ENCODE peak calls at places on chromosomes 4 and X, in seven cellular contexts. X is caudate nucleus; E is dorsolateral prefrontal cortex; Y is CD8-positive, alpha-beta T cell; Q is heart right ventricle; C is uterus; A is small intestine. T is an unnamed sample.

GRCh38 chrX:50736651-50737050 is 77.3 kb downstream of the SHROOM4 start:
- DNase-seq in X (no peak), E (no peak), Y (no peak), Q (no peak), C (no peak), A (no peak), T (no peak)

GRCh38 chr4:1399508-1400190 is 6.6 kb downstream of the NKX1-1 start:
- DNase-seq in X (no peak), E (peak; percentile 24), Y (no peak), Q (no peak), C (peak; percentile 4), A (no peak), T (no peak)

GRCh38 chr4:5836943-5837342 is 55.9 kb downstream of the CRMP1 start:
- DNase-seq in X (no peak), E (no peak), Y (no peak), Q (no peak), C (no peak), A (no peak), T (no peak)

GRCh38 chr4:4848540-4848939 is 10.9 kb upstream of the MSX1 start:
- DNase-seq in X (no peak), E (peak; percentile 7), Y (no peak), Q (no peak), C (no peak), A (no peak), T (no peak)

GRCh38 chrX:12974217-12974796 is 603 bp upstream of the TMSB4X start:
- DNase-seq in X (peak; percentile 8), E (no peak), Y (peak; percentile 59), Q (peak; percentile 63), C (peak; percentile 62), A (no peak), T (peak; percentile 66)

GRCh38 chr4:77001907-77002306 is 52.4 kb downstream of the SEPTIN11 start:
- DNase-seq in X (no peak), E (no peak), Y (no peak), Q (no peak), C (no peak), A (no peak), T (no peak)

GRCh38 chr4:19224820-19225219 is 1026.9 kb upstream of the SLIT2 start:
- DNase-seq in X (no peak), E (no peak), Y (no peak), Q (no peak), C (no peak), A (peak; percentile 7), T (no peak)

GRCh38 chrX:94813541-94813940 is 1139.5 kb downstream of the FAM133A start:
- DNase-seq in X (no peak), E (no peak), Y (no peak), Q (no peak), C (no peak), A (no peak), T (no peak)

GRCh38 chr4:99087887-99088484 is 602 bp downstream of the ADH5 start:
- DNase-seq in X (peak; percentile 12), E (no peak), Y (peak; percentile 22), Q (peak; percentile 44), C (peak; percentile 74), A (peak; percentile 69), T (peak; percentile 86)

GRCh38 chr4:78312989-78313753 is 238.4 kb upstream of the ANXA3 start:
- DNase-seq in X (no peak), E (no peak), Y (no peak), Q (no peak), C (no peak), A (no peak), T (no peak)

GRCh38 chr4:110245567-110245966 is 47.2 kb upstream of the ELOVL6 start:
- DNase-seq in X (no peak), E (no peak), Y (no peak), Q (no peak), C (no peak), A (no peak), T (no peak)

GRCh38 chrX:2572740-2573139 is 72.0 kb upstream of the DHRSX start:
- DNase-seq in X (no peak), E (no peak), Y (no peak), Q (no peak), C (no peak), A (no peak), T (no peak)

GRCh38 chrX:51837926-51838325 is 55.5 kb upstream of the MAGED1 start:
- DNase-seq in X (no peak), E (no peak), Y (no peak), Q (peak; percentile 50), C (peak; percentile 41), A (peak; percentile 27), T (peak; percentile 31)

GRCh38 chr4:90745176-90745575 is 618.0 kb downstream of the CCSER1 start:
- DNase-seq in X (no peak), E (no peak), Y (no peak), Q (no peak), C (no peak), A (no peak), T (no peak)

GRCh38 chr4:83686166-83686565 is 150.3 kb downstream of the GPAT3 start:
- DNase-seq in X (no peak), E (no peak), Y (no peak), Q (no peak), C (no peak), A (no peak), T (no peak)

GRCh38 chrX:150074175-150074574 is 135.9 kb upstream of the EOLA2 start:
- DNase-seq in X (no peak), E (no peak), Y (no peak), Q (no peak), C (no peak), A (no peak), T (no peak)

GRCh38 chrX:115559672-115560071 is 1.3 kb upstream of the PLS3 start:
- DNase-seq in X (no peak), E (no peak), Y (no peak), Q (no peak), C (no peak), A (peak; percentile 33), T (no peak)

GRCh38 chr4:116439330-116439729 is 646.0 kb downstream of the TRAM1L1 start:
- DNase-seq in X (no peak), E (no peak), Y (no peak), Q (no peak), C (no peak), A (no peak), T (no peak)

GRCh38 chrX:38805294-38806053 is 4.2 kb downstream of the MID1IP1 start:
- DNase-seq in X (peak; percentile 23), E (peak; percentile 65), Y (peak; percentile 61), Q (peak; percentile 68), C (peak; percentile 69), A (peak; percentile 69), T (peak; percentile 87)

GRCh38 chrX:118973389-118974087 is 880 bp upstream of the LONRF3 start:
- DNase-seq in X (no peak), E (no peak), Y (no peak), Q (peak; percentile 18), C (peak; percentile 33), A (peak; percentile 8), T (peak; percentile 68)

GRCh38 chr4:15021946-15022345 is 19.7 kb downstream of the CPEB2 start:
- DNase-seq in X (no peak), E (no peak), Y (no peak), Q (no peak), C (no peak), A (no peak), T (no peak)
- H3K27ac ChIP-seq in X (peak overlapping the region; percentile 48), E (peak overlapping the region; percentile 90), Y (no peak overlapping the region), Q (no peak overlapping the region), C (peak overlapping the region; percentile 53), A (no peak overlapping the region), T (no peak overlapping the region)

GRCh38 chrX:68487254-68487653 is 11.6 kb upstream of the YIPF6 start:
- DNase-seq in X (no peak), E (no peak), Y (no peak), Q (no peak), C (no peak), A (no peak), T (no peak)

GRCh38 chrX:68487924-68488323 is 10.9 kb upstream of the YIPF6 start:
- DNase-seq in X (no peak), E (no peak), Y (no peak), Q (no peak), C (no peak), A (no peak), T (no peak)

GRCh38 chrX:68490644-68491043 is 8.2 kb upstream of the YIPF6 start:
- DNase-seq in X (no peak), E (no peak), Y (no peak), Q (no peak), C (no peak), A (peak; percentile 30), T (no peak)

GRCh38 chrX:68492583-68492982 is 6.3 kb upstream of the YIPF6 start:
- DNase-seq in X (no peak), E (no peak), Y (no peak), Q (no peak), C (no peak), A (no peak), T (no peak)

GRCh38 chrX:68488657-68489056 is 10.2 kb upstream of the YIPF6 start:
- DNase-seq in X (no peak), E (no peak), Y (no peak), Q (no peak), C (no peak), A (peak; percentile 73), T (no peak)
- H3K27ac ChIP-seq in X (no peak overlapping the region), E (no peak overlapping the region), Y (no peak overlapping the region), Q (no peak overlapping the region), C (no peak overlapping the region), A (no peak overlapping the region), T (no peak overlapping the region)

GRCh38 chrX:49042581-49043219 is 457 bp downstream of the TFE3 start:
- DNase-seq in X (no peak), E (no peak), Y (no peak), Q (no peak), C (no peak), A (no peak), T (no peak)

GRCh38 chrX:49043220-49043986 is at the start of gene TFE3:
- DNase-seq in X (peak; percentile 96), E (peak; percentile 96), Y (peak; percentile 97), Q (peak; percentile 95), C (peak; percentile 97), A (peak; percentile 98), T (peak; percentile 97)

GRCh38 chrX:49043987-49044281 is 777 bp upstream of the TFE3 start:
- DNase-seq in X (no peak), E (no peak), Y (no peak), Q (no peak), C (no peak), A (no peak), T (no peak)

GRCh38 chrX:49040376-49040955 is 2.7 kb downstream of the TFE3 start:
- DNase-seq in X (no peak), E (no peak), Y (no peak), Q (no peak), C (no peak), A (no peak), T (no peak)

GRCh38 chrX:49041683-49042529 is 1.3 kb downstream of the TFE3 start:
- DNase-seq in X (no peak), E (no peak), Y (no peak), Q (no peak), C (no peak), A (no peak), T (no peak)
- H3K27ac ChIP-seq in X (peak overlapping the region; percentile 80), E (peak overlapping the region; percentile 94), Y (peak overlapping the region; percentile 73), Q (peak overlapping the region; percentile 92), C (peak overlapping the region; percentile 98), A (peak overlapping the region; percentile 85), T (peak overlapping the region; percentile 96)

DNA sequence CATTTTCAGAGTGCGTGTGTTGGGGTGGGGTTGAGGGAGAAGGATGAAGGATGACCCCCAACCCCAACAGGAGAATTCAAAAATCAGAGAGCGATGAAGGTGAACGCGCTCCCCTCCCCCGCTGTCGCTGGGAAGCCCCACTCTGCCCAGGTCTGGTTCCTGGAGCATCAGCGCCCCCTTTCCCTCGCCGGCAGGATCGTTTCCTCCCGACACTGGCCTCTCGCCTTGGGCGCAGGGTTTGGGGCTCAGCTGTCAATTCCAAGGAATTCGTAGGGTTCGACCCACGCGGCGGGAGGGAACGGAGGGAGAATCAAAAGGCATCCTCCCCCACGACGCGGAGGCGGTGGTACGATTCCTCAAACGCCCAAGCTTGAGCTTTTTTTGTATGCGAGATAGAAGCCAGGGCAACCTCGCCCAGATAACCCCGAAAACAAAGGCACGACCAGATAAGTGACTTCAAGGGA is 997 bp upstream of the PDGFRA start:
- DNase-seq in X (peak; percentile 35), E (peak; percentile 65), Y (no peak), Q (peak; percentile 79), C (peak; percentile 85), A (no peak), T (peak; percentile 86)
- H3K27ac ChIP-seq in X (no peak overlapping the region), E (no peak overlapping the region), Y (no peak overlapping the region), Q (peak overlapping the region; percentile 6), C (peak overlapping the region; percentile 63), A (no peak overlapping the region), T (no peak overlapping the region)